ENCODE peak calls at places on chromosomes 3 and 15, in nine cellular contexts. J, O, Z, G, U, X, E, Y and L are unnamed samples.

GRCh38 chr3:19476298-19476697 is 328.0 kb downstream of the KCNH8 start:
- DNase-seq in J (no peak), Z (no peak), G (no peak), X (no peak), U (no peak), O (no peak), E (no peak), Y (no peak), L (no peak)

GRCh38 chr3:123841476-123842238 is 42.5 kb downstream of the MYLK start:
- DNase-seq in J (no peak), O (no peak), Z (no peak), U (no peak), E (no peak), Y (peak), X (no peak), G (no peak), L (no peak)

GRCh38 chr3:157405457-157405856 is 31.2 kb upstream of the PTX3 start:
- DNase-seq in E (no peak), X (peak), O (no peak), Y (peak), J (no peak), G (no peak), U (no peak), Z (no peak), L (no peak)

GRCh38 chr15:31275331-31276262 is 51.0 kb upstream of the KLF13 start:
- DNase-seq in X (no peak), U (no peak), Y (no peak), Z (no peak), O (no peak), J (no peak), G (no peak), E (no peak), L (peak)

GRCh38 chr3:124257332-124257864 is 265.5 kb upstream of the ROPN1 start:
- DNase-seq in O (no peak), G (no peak), X (no peak), Z (no peak), U (no peak), J (no peak), E (no peak), Y (no peak), L (no peak)

GRCh38 chr3:105781871-105782270 is 86.9 kb downstream of the CBLB start:
- DNase-seq in U (no peak), E (no peak), J (no peak), X (peak), Y (no peak), G (no peak), O (no peak), Z (no peak), L (no peak)

GRCh38 chr3:10116138-10116460 is 624 bp downstream of the BRK1 start:
- DNase-seq in O (no peak), X (peak), Y (peak), Z (no peak), U (no peak), E (peak), G (peak), J (no peak), L (no peak)

GRCh38 chr15:79919749-79920511 is 23.1 kb upstream of the MTHFS start:
- DNase-seq in Y (no peak), G (no peak), J (no peak), Z (no peak), U (no peak), X (no peak), E (no peak), O (no peak), L (no peak)

GRCh38 chr15:90773485-90773884 is 56.3 kb downstream of the BLM start:
- DNase-seq in Y (no peak), U (no peak), J (no peak), O (no peak), G (no peak), Z (no peak), X (no peak), E (no peak), L (no peak)

GRCh38 chr3:65005481-65005880 is 317.7 kb upstream of the ADAMTS9 start:
- DNase-seq in Z (no peak), E (no peak), G (no peak), Y (peak), X (peak), J (no peak), U (no peak), O (no peak), L (no peak)

GRCh38 chr15:51341366-51342248 is at the start of gene GLDN:
- DNase-seq in U (peak), Z (peak), G (no peak), O (no peak), J (peak), Y (no peak), E (no peak), X (peak), L (peak)

GRCh38 chr15:80815076-80815475 is 35.9 kb downstream of the CEMIP start:
- DNase-seq in J (no peak), Y (no peak), X (no peak), Z (no peak), G (no peak), E (no peak), U (no peak), O (no peak), L (no peak)

GRCh38 chr3:191355406-191355805 is 25.1 kb upstream of the UTS2B start:
- DNase-seq in O (no peak), J (no peak), X (no peak), G (no peak), E (no peak), U (no peak), Y (no peak), Z (no peak), L (no peak)

GRCh38 chr3:10228248-10228950 is 19.9 kb upstream of the TATDN2 start:
- DNase-seq in Z (no peak), Y (peak), J (no peak), E (no peak), G (no peak), X (no peak), U (no peak), O (no peak), L (no peak)

GRCh38 chr15:96619171-96619570 is 288.7 kb downstream of the NR2F2 start:
- DNase-seq in O (no peak), J (no peak), Y (no peak), U (no peak), Z (no peak), X (no peak), G (no peak), E (no peak), L (no peak)

GRCh38 chr3:11661052-11661656 is 17.4 kb upstream of the VGLL4 start:
- DNase-seq in X (no peak), J (no peak), G (peak), Z (no peak), E (no peak), Y (no peak), O (no peak), U (no peak), L (no peak)

GRCh38 chr3:187228740-187229139 is 31.5 kb downstream of the RTP1 start:
- DNase-seq in J (no peak), E (no peak), Y (no peak), G (no peak), U (no peak), Z (no peak), X (no peak), O (no peak), L (no peak)

GRCh38 chr3:149273096-149273751 is 51.6 kb upstream of the CP start:
- DNase-seq in Z (no peak), Y (peak), O (no peak), U (peak), E (peak), J (peak), X (peak), G (peak), L (no peak)

GRCh38 chr15:48336940-48337339 is 5.7 kb downstream of the DUT start:
- DNase-seq in X (peak), E (no peak), Z (no peak), U (no peak), O (no peak), G (peak), J (no peak), Y (no peak), L (no peak)

GRCh38 chr3:45948409-45948808 is 5.1 kb downstream of the CXCR6 start:
- DNase-seq in J (no peak), G (no peak), O (no peak), X (peak), Z (no peak), Y (no peak), E (no peak), U (no peak), L (no peak)

GRCh38 chr3:143358155-143358792 is 238.7 kb downstream of the CHST2 start:
- DNase-seq in J (no peak), X (no peak), U (no peak), G (no peak), O (no peak), Y (no peak), E (no peak), Z (no peak), L (no peak)

GRCh38 chr3:15873415-15873814 is 75.6 kb upstream of the ANKRD28 start:
- DNase-seq in Z (no peak), X (no peak), J (no peak), E (no peak), U (no peak), O (no peak), Y (no peak), G (no peak), L (no peak)

GRCh38 chr3:61570813-61571212 is 9.4 kb downstream of the PTPRG start:
- DNase-seq in O (no peak), U (no peak), X (no peak), G (no peak), Z (no peak), Y (no peak), J (no peak), E (no peak), L (no peak)

GRCh38 chr15:35999211-35999610 is 453.2 kb upstream of the DPH6 start:
- DNase-seq in G (no peak), Z (no peak), J (no peak), Y (no peak), O (no peak), E (no peak), U (no peak), X (no peak), L (no peak)

GRCh38 chr15:100958326-100959065 is 39.3 kb downstream of the LRRK1 start:
- DNase-seq in Y (peak), Z (no peak), G (peak), U (no peak), J (no peak), X (peak), E (peak), O (no peak), L (no peak)

GRCh38 chr3:122052968-122053367 is 2.2 kb upstream of the CD86 start:
- DNase-seq in G (no peak), Z (no peak), E (no peak), J (no peak), Y (no peak), U (no peak), O (no peak), X (no peak), L (no peak)

GRCh38 chr3:48896991-48897390 is 1.7 kb downstream of the SLC25A20 start:
- DNase-seq in O (no peak), G (no peak), J (no peak), Z (no peak), X (no peak), Y (no peak), U (no peak), E (no peak), L (no peak)

GRCh38 chr3:55042591-55042990 is 114.7 kb upstream of the LRTM1 start:
- DNase-seq in J (no peak), O (no peak), G (no peak), Y (no peak), U (no peak), Z (no peak), E (no peak), X (peak), L (no peak)
- TF ChIP-seq CTCF in J (no peak), O (no peak), G (no peak), Y (peak), U (no peak), Z (no peak), E (no peak), X (peak), L (no peak)

GRCh38 chr3:79724206-79724605 is 43.6 kb downstream of the ROBO1 start:
- DNase-seq in E (no peak), O (no peak), J (no peak), Z (peak), U (no peak), X (no peak), G (no peak), Y (no peak), L (no peak)
- TF ChIP-seq CTCF in E (peak), O (no peak), J (no peak), Z (peak), U (peak), X (no peak), G (no peak), Y (peak), L (no peak)

GRCh38 chr3:14402304-14402811 is at the start of gene SLC6A6:
- DNase-seq in G (peak), Z (peak), U (peak), Y (peak), X (peak), J (peak), E (peak), O (peak), L (peak)
- TF ChIP-seq CTCF in G (no peak), Z (no peak), U (peak), Y (peak), X (no peak), J (no peak), E (peak), O (peak), L (peak)

DNA sequence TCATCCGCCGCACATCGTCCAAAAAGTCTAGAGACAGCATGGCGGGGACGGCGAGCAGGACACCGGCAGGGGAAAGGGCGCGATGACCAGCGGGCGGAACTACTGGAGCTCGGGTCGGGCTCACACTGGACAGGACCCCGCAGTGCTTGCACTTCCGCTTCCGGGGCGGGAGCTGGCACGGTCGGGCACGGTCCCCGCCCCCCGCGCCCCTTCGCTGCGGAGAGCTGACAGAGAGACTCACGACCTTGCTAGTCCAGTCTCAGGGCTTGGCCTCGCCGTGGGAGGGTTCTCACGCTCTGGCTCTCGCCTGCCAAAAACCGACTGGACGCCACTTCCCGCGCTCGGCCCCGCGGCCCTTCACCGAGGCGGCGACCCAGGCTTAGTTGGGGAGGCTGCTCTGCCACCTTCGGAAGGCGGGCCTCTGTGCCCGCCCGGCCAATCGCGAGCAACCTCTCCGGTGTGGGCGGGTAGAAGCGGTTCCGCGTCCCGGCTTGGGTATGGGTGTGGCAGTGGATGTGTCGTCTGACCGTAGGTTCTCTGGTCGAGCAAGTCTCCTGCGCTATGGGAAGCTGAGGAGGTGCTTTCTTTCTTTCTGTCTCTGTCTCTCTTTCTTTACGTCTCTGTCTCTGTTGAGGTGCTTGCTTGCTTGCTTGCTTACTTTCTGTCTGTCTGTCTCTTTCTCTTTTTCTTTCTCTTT is at the start of gene SEC11A:
- DNase-seq in O (peak), X (peak), E (peak), G (peak), Z (peak), J (peak), Y (peak), U (peak), L (peak)
- TF ChIP-seq CTCF in O (no peak), X (no peak), E (no peak), G (no peak), Z (no peak), J (no peak), Y (no peak), U (no peak), L (no peak)

GRCh38 chr15:86865920-86866319 is 786.2 kb downstream of the AGBL1 start:
- DNase-seq in U (no peak), Y (peak), E (no peak), G (no peak), O (no peak), J (no peak), Z (no peak), X (no peak), L (no peak)

GRCh38 chr15:86876387-86876786 is 796.7 kb downstream of the AGBL1 start:
- DNase-seq in X (no peak), Z (no peak), Y (no peak), E (no peak), G (no peak), U (no peak), O (no peak), J (no peak), L (no peak)

GRCh38 chr15:86872782-86873181 is 793.1 kb downstream of the AGBL1 start:
- DNase-seq in E (no peak), O (no peak), Y (no peak), J (no peak), Z (no peak), U (no peak), X (no peak), G (no peak), L (no peak)

GRCh38 chr15:86870846-86871245 is 791.2 kb downstream of the AGBL1 start:
- DNase-seq in J (no peak), X (no peak), O (no peak), Y (no peak), Z (no peak), U (no peak), E (no peak), G (no peak), L (no peak)
- TF ChIP-seq CTCF in J (no peak), X (no peak), O (no peak), Y (no peak), Z (no peak), U (no peak), E (no peak), G (no peak), L (no peak)

GRCh38 chr15:47116698-47117097 is 600.6 kb upstream of the SEMA6D start:
- DNase-seq in Y (no peak), U (no peak), X (no peak), E (no peak), Z (no peak), G (no peak), J (no peak), O (no peak), L (no peak)
- TF ChIP-seq CTCF in Y (no peak), U (peak), X (no peak), E (no peak), Z (peak), G (no peak), J (no peak), O (no peak), L (no peak)

GRCh38 chr15:49606594-49606993 is 14.0 kb downstream of the FAM227B start:
- DNase-seq in E (no peak), X (peak), G (no peak), Z (no peak), J (no peak), O (no peak), Y (no peak), U (no peak), L (no peak)
- TF ChIP-seq CTCF in E (no peak), X (peak), G (no peak), Z (no peak), J (no peak), O (no peak), Y (peak), U (no peak), L (no peak)